ENCODE peak calls at places on chromosome 18, in four cellular contexts. One of them, this sample, is unnamed. For H3K4me1 and H3K36me3, the result is how much of the 10 kb centered on the place peaks cover.

GRCh38 chr18:4433762-4434161 is 21.3 kb downstream of the DLGAP1 start:
- ATAC-seq in upper lobe of left lung: no peak
- ATAC-seq in HCT116: no peak
- ATAC-seq in IMR-90: no peak
- ATAC-seq in this sample: no peak

GRCh38 chr18:72985686-72986085 is 117.9 kb upstream of the NETO1 start:
- ATAC-seq in HCT116: no peak
- ATAC-seq in IMR-90: no peak
- ATAC-seq in upper lobe of left lung: no peak
- ATAC-seq in this sample: no peak

GRCh38 chr18:12774982-12775381 is 72.1 kb downstream of the PSMG2 start:
- ATAC-seq in upper lobe of left lung: no peak
- ATAC-seq in IMR-90: no peak
- ATAC-seq in HCT116: no peak
- ATAC-seq in this sample: no peak

GRCh38 chr18:4639628-4640310 is 184.7 kb upstream of the DLGAP1 start:
- ATAC-seq in HCT116: no peak
- ATAC-seq in IMR-90: no peak
- ATAC-seq in upper lobe of left lung: no peak
- ATAC-seq in this sample: no peak

GRCh38 chr18:3153107-3153704 is 66.6 kb downstream of the MYOM1 start:
- ATAC-seq in IMR-90: no peak
- ATAC-seq in HCT116: no peak
- ATAC-seq in upper lobe of left lung: no peak
- ATAC-seq in this sample: no peak

GRCh38 chr18:44812426-44812825 is 131.7 kb downstream of the SETBP1 start:
- ATAC-seq in IMR-90: no peak
- ATAC-seq in HCT116: no peak
- ATAC-seq in upper lobe of left lung: no peak
- ATAC-seq in this sample: no peak

GRCh38 chr18:3415110-3415509 is 34.9 kb upstream of the TGIF1 start:
- ATAC-seq in IMR-90: no peak
- ATAC-seq in HCT116: no peak
- ATAC-seq in upper lobe of left lung: no peak
- ATAC-seq in this sample: no peak

GRCh38 chr18:8478166-8478967 is 130.9 kb upstream of the RAB12 start:
- ATAC-seq in upper lobe of left lung: peak
- ATAC-seq in IMR-90: peak
- ATAC-seq in HCT116: peak
- ATAC-seq in this sample: peak

GRCh38 chr18:44897445-44898215 is 216.9 kb downstream of the SETBP1 start:
- ATAC-seq in HCT116: no peak
- ATAC-seq in IMR-90: no peak
- ATAC-seq in upper lobe of left lung: no peak
- ATAC-seq in this sample: no peak

DNA sequence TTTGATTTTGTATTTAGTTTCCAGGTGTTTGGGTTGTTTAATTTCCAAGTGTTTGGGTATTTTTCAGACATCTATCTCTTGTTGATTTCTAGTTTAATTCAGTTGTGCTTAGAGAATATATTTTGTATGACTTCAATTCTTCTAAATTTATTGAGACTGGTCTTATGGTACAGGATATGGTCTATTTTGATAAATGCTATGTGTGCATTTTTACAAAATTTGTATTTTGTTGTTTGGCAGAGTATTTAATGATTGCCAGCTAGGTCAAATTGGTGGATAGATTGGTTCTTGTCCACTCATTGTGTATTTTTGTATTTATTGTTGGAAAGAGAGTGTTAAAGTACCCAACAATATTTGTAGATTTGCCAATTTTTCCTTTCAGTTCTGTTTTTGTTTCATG is 23.7 kb upstream of the LAMA1 start:
- ATAC-seq in IMR-90: no peak
- ATAC-seq in upper lobe of left lung: no peak
- ATAC-seq in HCT116: no peak
- ATAC-seq in this sample: no peak
- TF ChIP-seq POLR2A in IMR-90: no peak
- TF ChIP-seq POLR2A in upper lobe of left lung: no peak
- TF ChIP-seq POLR2A in HCT116: no peak
- TF ChIP-seq POLR2A in this sample: no peak

DNA sequence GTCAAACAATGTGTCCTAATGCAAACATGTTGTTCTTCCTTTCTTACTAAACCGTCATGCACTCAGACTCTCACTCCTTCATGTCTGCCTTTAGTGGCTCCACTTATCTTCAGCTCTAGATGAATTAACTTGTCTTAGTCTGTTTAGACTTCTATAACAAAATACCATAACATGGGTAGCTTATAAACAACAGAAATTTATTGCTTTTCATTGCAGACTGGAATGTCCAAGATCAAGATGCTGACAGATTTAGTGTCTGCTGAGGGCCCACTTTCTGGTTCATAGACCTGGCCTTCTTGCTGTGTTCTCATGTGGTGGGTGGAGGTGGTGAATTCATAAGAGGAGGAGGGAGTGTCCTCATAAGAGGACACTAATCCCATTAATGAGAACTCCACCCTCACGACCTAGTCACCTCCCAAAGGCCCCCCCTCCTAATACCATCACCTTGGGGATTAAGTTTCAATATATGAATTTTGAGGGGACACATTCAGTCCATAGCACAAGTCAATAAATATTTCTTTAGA is 32.3 kb downstream of the RALBP1 start:
- ATAC-seq in upper lobe of left lung: no peak
- ATAC-seq in HCT116: no peak
- ATAC-seq in IMR-90: no peak
- ATAC-seq in this sample: no peak
- H3K4me1 ChIP-seq in upper lobe of left lung: under half
- H3K4me1 ChIP-seq in HCT116: under half
- H3K4me1 ChIP-seq in IMR-90: under half
- H3K4me1 ChIP-seq in this sample: under half

GRCh38 chr18:76895498-76895897 is 73.1 kb downstream of the ZNF236 start:
- ATAC-seq in IMR-90: no peak
- ATAC-seq in upper lobe of left lung: peak
- ATAC-seq in HCT116: no peak
- ATAC-seq in this sample: no peak
- H3K36me3 ChIP-seq in IMR-90: under half
- H3K36me3 ChIP-seq in upper lobe of left lung: under half
- H3K36me3 ChIP-seq in HCT116: under half
- H3K36me3 ChIP-seq in this sample: under half

GRCh38 chr18:57900906-57901305 is 97.8 kb upstream of the ATP8B1 start:
- ATAC-seq in IMR-90: no peak
- ATAC-seq in HCT116: no peak
- ATAC-seq in upper lobe of left lung: no peak
- ATAC-seq in this sample: no peak

GRCh38 chr18:57906852-57907251 is 103.7 kb upstream of the ATP8B1 start:
- ATAC-seq in HCT116: peak
- ATAC-seq in IMR-90: peak
- ATAC-seq in upper lobe of left lung: no peak
- ATAC-seq in this sample: no peak

GRCh38 chr18:57898506-57899124 is 95.5 kb upstream of the ATP8B1 start:
- ATAC-seq in HCT116: no peak
- ATAC-seq in upper lobe of left lung: no peak
- ATAC-seq in IMR-90: peak
- ATAC-seq in this sample: no peak

GRCh38 chr18:57901819-57902600 is 98.9 kb upstream of the ATP8B1 start:
- ATAC-seq in HCT116: no peak
- ATAC-seq in IMR-90: no peak
- ATAC-seq in upper lobe of left lung: peak
- ATAC-seq in this sample: no peak
- TF ChIP-seq POLR2A in HCT116: no peak
- TF ChIP-seq POLR2A in IMR-90: no peak
- TF ChIP-seq POLR2A in upper lobe of left lung: no peak
- TF ChIP-seq POLR2A in this sample: no peak

DNA sequence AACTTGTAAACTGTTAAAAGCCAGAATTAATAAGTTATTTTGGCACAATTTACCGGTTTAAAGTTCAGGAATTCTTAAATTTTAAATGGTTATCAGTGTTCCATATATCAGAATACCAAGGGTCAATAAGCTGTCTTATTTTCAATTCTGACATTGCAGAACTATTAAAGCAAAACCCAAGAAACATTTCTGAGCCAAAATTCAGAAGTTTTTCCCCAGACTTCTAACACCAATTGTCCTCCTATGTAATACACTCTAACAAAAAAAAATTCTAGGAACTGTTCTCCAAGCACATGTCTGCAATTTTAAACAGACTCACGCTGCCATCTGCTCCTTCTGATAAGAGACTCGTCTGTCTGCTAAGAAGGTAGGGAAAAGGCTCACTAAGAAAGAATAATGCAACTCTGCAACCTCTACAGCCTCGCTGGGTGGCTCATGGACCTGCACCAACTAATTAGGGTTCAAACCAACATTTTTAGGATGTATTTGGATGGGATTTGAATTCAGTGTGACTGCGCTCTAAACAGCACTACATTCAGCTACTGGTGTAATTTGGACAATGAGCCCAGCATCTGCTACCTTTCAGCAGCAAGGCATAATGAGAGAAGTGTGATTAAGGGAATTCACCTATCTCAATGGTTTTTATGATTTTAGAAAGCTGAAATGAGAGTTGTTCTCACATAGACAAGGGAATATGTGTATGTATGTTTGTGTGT is 366.5 kb downstream of the DSC3 start:
- ATAC-seq in IMR-90: no peak
- ATAC-seq in upper lobe of left lung: no peak
- ATAC-seq in HCT116: no peak
- ATAC-seq in this sample: no peak
- H3K4me1 ChIP-seq in IMR-90: under half
- H3K4me1 ChIP-seq in upper lobe of left lung: under half
- H3K4me1 ChIP-seq in HCT116: under half
- H3K4me1 ChIP-seq in this sample: under half

GRCh38 chr18:36114251-36114650 is 14.9 kb downstream of the SLC39A6 start:
- ATAC-seq in HCT116: no peak
- ATAC-seq in upper lobe of left lung: no peak
- ATAC-seq in IMR-90: no peak
- ATAC-seq in this sample: no peak
- H3K36me3 ChIP-seq in HCT116: under half
- H3K36me3 ChIP-seq in upper lobe of left lung: under half
- H3K36me3 ChIP-seq in IMR-90: under half
- H3K36me3 ChIP-seq in this sample: half or more

GRCh38 chr18:22167471-22168151 is 1.8 kb upstream of the GATA6 start:
- ATAC-seq in HCT116: no peak
- ATAC-seq in IMR-90: no peak
- ATAC-seq in upper lobe of left lung: no peak
- ATAC-seq in this sample: no peak
- TF ChIP-seq POLR2A in HCT116: no peak
- TF ChIP-seq POLR2A in IMR-90: no peak
- TF ChIP-seq POLR2A in upper lobe of left lung: no peak
- TF ChIP-seq POLR2A in this sample: no peak

DNA sequence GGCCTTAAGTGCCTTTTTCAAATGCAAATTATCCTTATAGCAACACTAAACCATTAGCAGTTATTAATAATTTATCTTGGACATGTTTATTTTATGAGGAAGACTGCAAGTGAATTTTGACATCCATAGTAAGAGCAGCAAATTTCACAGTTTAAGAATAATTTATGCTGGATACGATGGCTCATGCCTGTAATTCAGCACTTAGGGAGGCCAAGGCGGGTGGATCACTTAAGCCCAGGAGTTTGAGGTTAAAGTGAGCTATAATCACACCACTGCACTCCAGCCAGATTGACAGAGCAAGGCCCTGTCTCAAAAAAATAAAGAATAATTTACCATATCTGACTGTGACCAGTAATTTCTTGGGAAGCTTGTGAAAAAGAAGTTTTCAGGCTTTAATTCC is 286.2 kb downstream of the TMX3 start:
- ATAC-seq in HCT116: no peak
- ATAC-seq in IMR-90: no peak
- ATAC-seq in upper lobe of left lung: no peak
- ATAC-seq in this sample: no peak
- H3K4me1 ChIP-seq in HCT116: under half
- H3K4me1 ChIP-seq in IMR-90: under half
- H3K4me1 ChIP-seq in upper lobe of left lung: under half
- H3K4me1 ChIP-seq in this sample: under half

GRCh38 chr18:64002581-64002980 is 32.7 kb downstream of the SERPINB8 start:
- ATAC-seq in HCT116: no peak
- ATAC-seq in upper lobe of left lung: no peak
- ATAC-seq in IMR-90: no peak
- ATAC-seq in this sample: no peak
- H3K36me3 ChIP-seq in HCT116: under half
- H3K36me3 ChIP-seq in upper lobe of left lung: under half
- H3K36me3 ChIP-seq in IMR-90: under half
- H3K36me3 ChIP-seq in this sample: under half

This sample was measured in gastroesophageal sphincter.